ENCODE peak calls at places on chromosome 9, in four cellular contexts. U is right lobe of liver, A is mammary epithelial cell, G is body of pancreas. E is an unnamed sample. For H3K27me3 and H3K9me3, the result is how much of the 10 kb centered on the place peaks cover.

GRCh38 chr9:20495133-20495532 is 127.2 kb downstream of the MLLT3 start:
- DNase-seq in U (no peak), G (no peak), A (no peak), E (no peak)

GRCh38 chr9:129494113-129494789 is 126.7 kb downstream of the C9orf50 start:
- DNase-seq in U (no peak), A (no peak), G (peak), E (peak)

GRCh38 chr9:90025816-90026215 is 421.0 kb downstream of the GADD45G start:
- DNase-seq in A (peak), G (no peak), U (no peak), E (no peak)

GRCh38 chr9:133729646-133730281 is 8.4 kb downstream of the SARDH start:
- DNase-seq in G (no peak), U (peak), A (no peak), E (no peak)

GRCh38 chr9:133738039-133738805 is at the start of gene SARDH:
- DNase-seq in U (peak), A (no peak), G (peak), E (peak)

GRCh38 chr9:29241320-29241719 is 1668.0 kb upstream of the C9orf72 start:
- DNase-seq in U (no peak), G (no peak), A (peak), E (no peak)

GRCh38 chr9:134938346-134939079 is 20.8 kb upstream of the FCN1 start:
- DNase-seq in G (no peak), A (no peak), U (no peak), E (no peak)

GRCh38 chr9:33489070-33489469 is 15.3 kb upstream of the NOL6 start:
- DNase-seq in A (no peak), U (no peak), G (no peak), E (no peak)

GRCh38 chr9:14935917-14936316 is 25.7 kb upstream of the FREM1 start:
- DNase-seq in A (no peak), U (no peak), G (no peak), E (no peak)

GRCh38 chr9:94782367-94783120 is 56.0 kb downstream of the AOPEP start:
- DNase-seq in U (no peak), G (no peak), A (no peak), E (no peak)

GRCh38 chr9:38371495-38371894 is 21.0 kb upstream of the ALDH1B1 start:
- DNase-seq in U (peak), G (peak), A (peak), E (no peak)

GRCh38 chr9:136723989-136724388 is 11.6 kb downstream of the DIPK1B start:
- DNase-seq in A (no peak), U (no peak), G (no peak), E (no peak)

GRCh38 chr9:136309806-136310220 is 5.9 kb upstream of the CCDC187 start:
- DNase-seq in A (no peak), G (no peak), U (no peak), E (no peak)

GRCh38 chr9:121863931-121864330 is 212.5 kb downstream of the DAB2IP start:
- DNase-seq in U (no peak), A (no peak), G (no peak), E (no peak)

GRCh38 chr9:20382460-20383071 is 239.7 kb downstream of the MLLT3 start:
- DNase-seq in U (no peak), A (no peak), G (no peak), E (no peak)

GRCh38 chr9:14326264-14326826 is 12.4 kb upstream of the NFIB start:
- DNase-seq in G (no peak), U (no peak), A (peak), E (no peak)

GRCh38 chr9:107153336-107153735 is 129.7 kb upstream of the RAD23B start:
- DNase-seq in A (no peak), G (no peak), U (no peak), E (no peak)

GRCh38 chr9:112380771-112381181 is 868 bp downstream of the HSDL2 start:
- DNase-seq in U (no peak), G (no peak), A (peak), E (no peak)

GRCh38 chr9:19201899-19202891 is 28.3 kb upstream of the DENND4C start:
- DNase-seq in G (peak), U (peak), A (no peak), E (no peak)

GRCh38 chr9:69443178-69443577 is 118.2 kb downstream of the ENTREP1 start:
- DNase-seq in G (no peak), U (no peak), A (peak), E (no peak)

GRCh38 chr9:89234636-89235035 is 56.0 kb upstream of the SHC3 start:
- DNase-seq in G (no peak), U (no peak), A (peak), E (no peak)

GRCh38 chr9:101479337-101480045 is 43.9 kb upstream of the ALDOB start:
- DNase-seq in U (no peak), A (peak), G (peak), E (no peak)

GRCh38 chr9:134682026-134682425 is 40.4 kb downstream of the COL5A1 start:
- DNase-seq in G (no peak), A (no peak), U (no peak), E (peak)

GRCh38 chr9:4508246-4508906 is 18.1 kb downstream of the SLC1A1 start:
- DNase-seq in A (peak), G (no peak), U (no peak), E (no peak)

GRCh38 chr9:4504250-4504649 is 14.0 kb downstream of the SLC1A1 start:
- DNase-seq in U (no peak), A (no peak), G (no peak), E (no peak)

GRCh38 chr9:4507731-4508130 is 17.5 kb downstream of the SLC1A1 start:
- DNase-seq in G (no peak), A (no peak), U (no peak), E (no peak)

GRCh38 chr9:4507306-4507705 is 17.0 kb downstream of the SLC1A1 start:
- DNase-seq in G (no peak), U (no peak), A (no peak), E (no peak)

DNA sequence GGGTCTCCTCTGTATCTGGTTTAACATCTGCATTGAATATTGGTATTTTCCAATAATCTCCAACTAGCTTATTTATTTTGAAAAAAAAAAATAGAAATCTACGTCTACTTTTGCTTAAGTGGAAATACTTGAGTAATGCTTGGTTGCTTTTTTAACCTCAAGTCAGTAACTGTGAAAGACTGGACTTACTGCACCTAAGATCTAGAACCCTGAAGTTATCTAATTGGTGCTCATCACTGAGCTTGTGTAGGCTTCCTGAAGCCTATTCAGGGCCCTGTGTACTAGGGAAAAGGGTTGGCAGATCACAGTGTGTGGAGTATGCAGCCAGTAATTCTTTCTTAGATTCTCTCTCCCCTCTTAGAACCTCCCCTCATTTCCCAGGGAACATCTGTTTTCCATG is 16.2 kb downstream of the SLC1A1 start:
- DNase-seq in U (no peak), A (no peak), G (no peak), E (no peak)
- H3K27me3 ChIP-seq in U (under half), A (under half), G (under half), E (under half)

GRCh38 chr9:72540348-72540873 is 19.0 kb downstream of the TMC1 start:
- DNase-seq in U (no peak), G (no peak), A (peak), E (no peak)

GRCh38 chr9:72537671-72538070 is 16.3 kb downstream of the TMC1 start:
- DNase-seq in U (no peak), A (no peak), G (no peak), E (no peak)

GRCh38 chr9:72539824-72540347 is 18.5 kb downstream of the TMC1 start:
- DNase-seq in U (no peak), A (peak), G (no peak), E (no peak)

GRCh38 chr9:72538926-72539702 is 17.7 kb downstream of the TMC1 start:
- DNase-seq in U (no peak), G (no peak), A (peak), E (no peak)

DNA sequence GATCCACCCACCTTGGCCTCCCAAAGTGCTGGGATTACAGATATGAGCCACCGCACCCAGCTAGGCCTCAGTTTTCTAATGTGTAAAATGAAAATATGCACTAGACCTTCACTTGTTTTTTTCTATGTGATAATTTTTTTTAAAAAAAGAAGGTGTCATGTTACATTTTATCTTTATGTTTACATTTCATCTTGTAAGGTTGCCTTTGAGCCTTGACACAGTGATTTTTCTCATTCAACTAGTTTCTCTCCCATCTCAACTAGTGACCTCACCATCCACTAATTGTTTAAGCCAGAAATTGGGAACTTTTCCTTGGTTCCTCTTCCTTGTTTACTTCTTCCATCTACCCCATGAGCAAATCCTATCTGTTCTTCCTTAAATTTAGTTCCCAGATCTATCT is 21.5 kb downstream of the TMC1 start:
- DNase-seq in A (no peak), G (no peak), U (no peak), E (no peak)
- H3K9me3 ChIP-seq in A (under half), G (under half), U (under half), E (under half)

GRCh38 chr9:124354364-124355031 is 60.7 kb downstream of the PSMB7 start:
- DNase-seq in A (no peak), G (no peak), U (no peak), E (no peak)
- H3K27ac ChIP-seq in A (no peak), G (no peak), U (no peak), E (no peak)

GRCh38 chr9:37002036-37002412 is 32.0 kb downstream of the PAX5 start:
- DNase-seq in A (no peak), U (no peak), G (no peak), E (no peak)

GRCh38 chr9:36999728-37000333 is 34.2 kb downstream of the PAX5 start:
- DNase-seq in G (no peak), U (no peak), A (no peak), E (no peak)

GRCh38 chr9:37001461-37001860 is 32.6 kb downstream of the PAX5 start:
- DNase-seq in A (no peak), G (no peak), U (no peak), E (no peak)

GRCh38 chr9:37004424-37004935 is 29.6 kb downstream of the PAX5 start:
- DNase-seq in G (no peak), U (no peak), A (no peak), E (no peak)

DNA sequence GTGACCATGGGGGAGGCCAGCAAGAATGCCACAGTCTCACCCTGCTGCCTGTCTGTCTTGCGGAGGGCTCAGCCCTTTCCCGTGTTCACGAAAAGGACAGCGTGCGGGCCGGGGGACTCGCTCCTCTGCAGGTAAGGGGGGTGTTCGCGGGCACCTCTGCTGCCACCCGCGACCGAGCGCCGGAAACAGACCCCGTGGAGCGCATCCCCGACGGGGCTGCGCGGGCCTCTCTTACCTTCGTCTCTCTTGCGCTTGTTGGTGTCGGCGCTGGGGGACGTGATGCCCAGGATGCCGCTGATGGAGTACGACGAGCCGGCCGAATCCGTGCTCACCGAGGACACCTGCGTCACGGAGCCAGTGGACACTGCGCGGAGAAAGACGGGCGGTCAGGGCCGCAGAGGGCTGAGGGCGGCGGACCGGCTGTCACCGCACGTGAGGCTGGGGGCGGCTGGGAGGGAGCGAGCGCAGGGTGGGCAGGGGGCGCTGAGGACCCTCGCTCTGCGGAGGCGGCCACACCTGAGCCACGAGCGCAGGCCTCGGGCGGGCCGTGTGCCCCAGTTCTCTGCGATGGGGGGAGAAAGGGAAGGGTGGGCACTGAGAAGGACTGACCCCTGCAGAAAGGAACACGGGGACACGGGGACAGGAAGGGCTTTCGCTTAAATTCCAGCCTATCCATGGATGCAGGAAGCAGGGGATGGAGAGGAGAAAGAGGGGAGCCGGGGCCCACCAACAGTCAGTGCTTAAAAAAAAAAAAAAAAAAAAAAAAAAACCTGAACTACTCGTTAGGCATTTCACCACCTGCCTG is 31.5 kb downstream of the PAX5 start:
- DNase-seq in G (no peak), U (no peak), A (no peak), E (no peak)
- H3K27me3 ChIP-seq in G (under half), U (under half), A (under half), E (under half)

DNA sequence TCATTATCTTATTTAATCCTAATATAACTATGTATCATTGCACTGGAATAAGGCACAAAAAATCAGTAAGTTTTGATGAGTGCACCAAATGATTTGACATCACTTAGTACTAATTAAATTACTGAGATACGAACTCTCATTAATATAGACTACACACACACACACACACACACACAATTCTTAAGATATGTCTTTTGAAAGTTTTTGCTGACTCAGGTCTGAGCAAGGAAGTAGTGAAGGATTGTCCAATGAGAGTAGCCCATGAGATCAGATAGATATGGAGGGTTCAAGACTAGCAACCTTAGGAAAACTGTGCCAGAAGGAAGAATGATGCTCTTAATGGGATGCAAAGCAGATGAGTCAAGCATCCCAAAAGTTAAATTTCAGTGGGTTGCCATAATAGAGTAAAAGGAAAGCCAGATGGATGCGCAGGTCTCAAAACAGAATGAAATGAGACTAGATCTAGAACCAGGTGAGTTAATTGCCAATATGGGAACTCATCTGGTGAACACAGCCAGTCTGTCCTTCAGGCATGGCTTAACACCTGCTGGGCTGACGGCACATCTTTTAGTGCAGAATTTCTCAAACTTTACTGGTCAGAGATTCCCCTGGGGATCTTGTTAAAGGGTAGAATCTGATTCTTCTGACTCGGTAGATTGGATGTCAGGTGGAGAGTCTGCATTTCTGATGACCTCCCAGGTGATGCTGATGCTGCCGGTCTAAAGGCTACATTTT is 197.0 kb upstream of the NR4A3 start:
- DNase-seq in G (no peak), A (no peak), U (no peak), E (no peak)
- H3K9me3 ChIP-seq in G (under half), A (under half), U (under half), E (under half)

GRCh38 chr9:127132375-127132774 is 9.9 kb upstream of the ANGPTL2 start:
- DNase-seq in A (no peak), G (no peak), U (peak), E (no peak)
- H3K27ac ChIP-seq in A (no peak), G (no peak), U (no peak), E (no peak)

DNA sequence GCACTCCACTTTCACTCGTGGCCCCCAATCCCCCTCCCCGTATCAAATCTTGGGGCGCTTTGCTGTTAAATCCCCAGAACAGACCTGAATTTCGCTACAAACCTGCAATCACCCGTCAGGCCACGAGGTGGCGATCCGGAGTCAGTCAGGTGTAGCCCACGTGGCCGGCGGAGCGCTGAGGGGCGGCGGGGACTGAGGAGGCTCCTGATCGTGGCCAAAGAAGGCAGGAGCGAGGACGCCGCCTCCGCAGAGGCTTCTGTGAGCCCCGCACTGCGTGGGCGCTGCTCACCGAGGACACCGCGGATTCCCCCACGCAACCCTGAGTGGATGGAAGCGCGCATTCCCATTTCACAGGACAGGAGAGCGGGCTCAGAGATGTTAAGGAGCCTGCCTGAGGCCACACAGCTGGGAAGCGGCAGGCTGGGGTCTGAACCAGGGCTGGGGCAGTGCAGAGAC is 91.6 kb downstream of the LMX1B start:
- DNase-seq in A (peak), U (peak), G (peak), E (peak)
- H3K27me3 ChIP-seq in A (under half), U (under half), G (under half), E (under half)

DNA sequence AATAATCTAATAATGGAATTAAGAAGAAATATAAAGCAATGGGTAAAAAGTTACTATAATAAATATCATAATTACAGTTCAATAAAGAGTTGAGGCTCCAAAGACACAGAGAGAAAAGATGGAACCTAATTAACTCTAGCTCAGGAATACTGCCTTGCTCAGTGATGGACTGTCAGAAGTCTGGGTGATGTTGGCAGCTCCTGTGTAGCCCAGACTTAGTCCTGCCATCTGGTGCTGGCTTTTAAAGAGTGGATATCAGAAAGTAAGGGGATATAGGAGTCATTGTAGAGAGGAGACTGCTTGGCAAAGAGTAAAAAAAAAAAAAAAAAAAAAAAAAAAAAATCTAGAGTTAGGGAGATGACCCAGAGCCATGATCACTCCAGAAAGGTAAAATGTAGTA is 551.9 kb upstream of the DMAC1 start:
- DNase-seq in A (no peak), G (no peak), U (no peak), E (no peak)
- H3K9me3 ChIP-seq in A (under half), G (under half), U (under half), E (under half)

GRCh38 chr9:108443278-108443633 is 412.5 kb downstream of the ACTL7B start:
- DNase-seq in A (peak), U (no peak), G (no peak), E (no peak)
- H3K27ac ChIP-seq in A (peak), U (no peak), G (no peak), E (no peak)

E was measured in right cardiac atrium.